ENCODE peak calls at places on chromosome X, in five cellular contexts. C is pancreas, Q is lower lobe of right lung, M is colonic mucosa, W is A549. P is an unnamed sample. For H3K4me1, the result is how much of the 10 kb centered on the place peaks cover.

GRCh38 chrX:1164322-1165288 is 47.8 kb downstream of the CRLF2 start:
- DNase-seq in M (no peak), Q (no peak), C (no peak), W (peak), P (no peak)

GRCh38 chrX:107729558-107730297 is 45.9 kb downstream of the TSC22D3 start:
- DNase-seq in Q (no peak), C (no peak), W (no peak), M (no peak), P (no peak)

GRCh38 chrX:56789518-56790070 is 60.6 kb downstream of the NBDY start:
- DNase-seq in Q (no peak), W (no peak), C (no peak), M (no peak), P (no peak)

GRCh38 chrX:39910651-39911050 is 187.1 kb downstream of the BCOR start:
- DNase-seq in M (no peak), W (no peak), Q (no peak), C (no peak), P (no peak)

GRCh38 chrX:30304866-30305265 is 4.3 kb downstream of the NR0B1 start:
- DNase-seq in C (no peak), W (peak), Q (no peak), M (no peak), P (no peak)

GRCh38 chrX:23386726-23387125 is 52.1 kb downstream of the PTCHD1 start:
- DNase-seq in Q (no peak), C (no peak), W (no peak), M (no peak), P (no peak)

GRCh38 chrX:153824348-153824747 is 6.0 kb downstream of the PDZD4 start:
- DNase-seq in W (no peak), C (no peak), M (no peak), Q (no peak), P (no peak)

GRCh38 chrX:34275710-34276109 is 143.6 kb upstream of the FAM47A start:
- DNase-seq in C (no peak), M (no peak), W (no peak), Q (no peak), P (no peak)

GRCh38 chrX:31708116-31708515 is 636.3 kb upstream of the FTHL17 start:
- DNase-seq in M (no peak), C (no peak), Q (no peak), W (no peak), P (no peak)

GRCh38 chrX:107450823-107451509 is 1.5 kb downstream of the FRMPD3 start:
- DNase-seq in M (no peak), Q (no peak), W (peak), C (no peak), P (peak)

GRCh38 chrX:54043696-54044125 is 562 bp downstream of the PHF8 start:
- DNase-seq in W (no peak), Q (no peak), M (peak), C (peak), P (no peak)

GRCh38 chrX:108516184-108516583 is 76.5 kb downstream of the COL4A5 start:
- DNase-seq in C (no peak), Q (no peak), W (peak), M (no peak), P (no peak)

GRCh38 chrX:154486052-154486395 is 391 bp downstream of the UBL4A start:
- DNase-seq in M (peak), W (no peak), C (peak), Q (no peak), P (no peak)

GRCh38 chrX:39677585-39677984 is 420.2 kb downstream of the BCOR start:
- DNase-seq in M (no peak), W (no peak), Q (no peak), C (no peak), P (no peak)

GRCh38 chrX:19539665-19540064 is 24.4 kb upstream of the MAP3K15 start:
- DNase-seq in Q (no peak), M (no peak), C (no peak), W (no peak), P (no peak)

GRCh38 chrX:1401611-1402430 is 9.9 kb upstream of the SLC25A6 start:
- DNase-seq in C (no peak), W (no peak), M (no peak), Q (peak), P (no peak)

GRCh38 chrX:41027388-41027787 is 57.9 kb upstream of the USP9X start:
- DNase-seq in W (peak), C (no peak), M (no peak), Q (no peak), P (no peak)

GRCh38 chrX:107628662-107629532 is 587 bp downstream of the PRPS1 start:
- DNase-seq in W (peak), Q (peak), M (peak), C (peak), P (peak)

GRCh38 chrX:17414839-17415238 is 39.8 kb downstream of the NHS start:
- DNase-seq in W (no peak), M (peak), C (peak), Q (no peak), P (peak)

GRCh38 chrX:677376-677775 is 46.8 kb downstream of the SHOX start:
- DNase-seq in M (no peak), Q (no peak), C (no peak), W (no peak), P (no peak)

GRCh38 chrX:66018585-66019309 is 21.1 kb downstream of the VSIG4 start:
- DNase-seq in C (no peak), Q (no peak), M (no peak), W (no peak), P (no peak)

GRCh38 chrX:45274576-45274975 is 73.9 kb upstream of the DIPK2B start:
- DNase-seq in Q (no peak), M (no peak), W (no peak), C (no peak), P (no peak)

GRCh38 chrX:68432648-68433047 is 647 bp downstream of the OPHN1 start:
- DNase-seq in M (no peak), W (peak), Q (no peak), C (no peak), P (no peak)

GRCh38 chrX:5051831-5052491 is 1176.7 kb downstream of the NLGN4X start:
- DNase-seq in W (peak), Q (peak), C (peak), M (peak), P (no peak)
- H3K4me3 ChIP-seq in W (no peak), Q (no peak), C (no peak), M (no peak), P (no peak)

DNA sequence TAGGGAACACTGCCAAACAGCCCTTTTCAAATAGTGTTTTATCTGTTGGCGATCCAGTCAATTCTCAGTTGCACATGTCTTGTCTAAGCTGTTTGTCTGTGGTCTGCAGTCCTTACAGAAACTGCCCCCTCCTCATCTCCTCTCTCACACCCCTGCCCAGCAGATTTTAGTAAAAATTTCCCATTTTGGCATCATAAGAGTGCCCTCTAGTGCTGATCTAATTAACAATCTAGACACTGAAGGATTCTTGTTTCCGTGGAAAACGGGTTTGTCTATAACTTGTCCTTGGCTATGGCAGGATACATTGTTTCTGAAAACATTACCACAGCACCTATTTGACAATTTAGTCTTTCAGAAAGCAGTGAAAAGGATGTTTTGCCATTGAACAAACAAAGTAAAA is 227.2 kb upstream of the MBNL3 start:
- DNase-seq in C (no peak), M (no peak), Q (no peak), W (no peak), P (no peak)
- TF ChIP-seq CTCF in C (no peak), M (no peak), Q (no peak), W (peak), P (no peak)

GRCh38 chrX:139267858-139268257 is 262.7 kb upstream of the F9 start:
- DNase-seq in M (no peak), Q (no peak), W (no peak), C (no peak), P (no peak)
- H3K4me1 ChIP-seq in M (under half), Q (under half), W (under half), C (under half), P (under half)

GRCh38 chrX:115591420-115591819 is 30.4 kb downstream of the PLS3 start:
- DNase-seq in Q (no peak), M (no peak), W (no peak), C (no peak), P (no peak)

GRCh38 chrX:115589419-115589818 is 28.4 kb downstream of the PLS3 start:
- DNase-seq in Q (no peak), M (no peak), W (no peak), C (no peak), P (no peak)

GRCh38 chrX:115595049-115595448 is 34.1 kb downstream of the PLS3 start:
- DNase-seq in M (no peak), W (no peak), C (no peak), Q (no peak), P (no peak)

GRCh38 chrX:115591856-115592842 is 31.2 kb downstream of the PLS3 start:
- DNase-seq in Q (no peak), W (no peak), C (no peak), M (no peak), P (no peak)

GRCh38 chrX:115592997-115593734 is 32.2 kb downstream of the PLS3 start:
- DNase-seq in W (no peak), M (no peak), Q (no peak), C (no peak), P (no peak)
- H3K4me3 ChIP-seq in W (no peak), M (no peak), Q (peak), C (no peak), P (no peak)

GRCh38 chrX:131831185-131831520 is 191.9 kb upstream of the STK26 start:
- DNase-seq in C (no peak), Q (no peak), W (no peak), M (no peak), P (no peak)

GRCh38 chrX:131828482-131828881 is 194.6 kb upstream of the STK26 start:
- DNase-seq in C (no peak), M (no peak), W (no peak), Q (no peak), P (no peak)

GRCh38 chrX:131830400-131831184 is 192.5 kb upstream of the STK26 start:
- DNase-seq in Q (peak), C (peak), W (peak), M (peak), P (peak)

GRCh38 chrX:131826572-131826971 is 196.5 kb upstream of the STK26 start:
- DNase-seq in W (no peak), C (no peak), M (no peak), Q (no peak), P (no peak)

DNA sequence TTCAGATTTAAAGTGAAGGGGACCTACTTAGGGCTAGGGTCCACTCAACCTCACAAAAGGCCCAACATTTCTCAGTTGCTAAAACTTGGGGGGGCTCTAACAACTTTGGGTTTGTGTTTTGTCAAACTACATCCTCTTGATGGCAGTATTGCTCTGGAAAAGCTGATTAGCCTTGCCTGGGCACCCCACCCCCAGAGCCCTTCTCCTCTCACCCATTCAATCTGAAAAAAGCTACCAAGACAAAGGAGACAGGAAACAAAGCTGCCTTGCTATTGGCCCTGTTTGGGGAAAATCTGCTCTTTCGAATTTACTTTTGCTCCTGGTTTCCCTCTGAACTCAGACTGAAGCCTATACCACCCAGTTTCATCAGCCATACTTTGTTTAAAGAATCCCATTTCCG is 195.2 kb upstream of the STK26 start:
- DNase-seq in M (no peak), Q (no peak), W (peak), C (no peak), P (peak)
- TF ChIP-seq CTCF in M (no peak), Q (no peak), W (no peak), C (no peak), P (peak)

GRCh38 chrX:12958461-12958860 is 16.4 kb upstream of the TMSB4X start:
- DNase-seq in W (no peak), M (no peak), Q (no peak), C (no peak), P (no peak)
- H3K4me1 ChIP-seq in W (under half), M (under half), Q (under half), C (under half), P (under half)

DNA sequence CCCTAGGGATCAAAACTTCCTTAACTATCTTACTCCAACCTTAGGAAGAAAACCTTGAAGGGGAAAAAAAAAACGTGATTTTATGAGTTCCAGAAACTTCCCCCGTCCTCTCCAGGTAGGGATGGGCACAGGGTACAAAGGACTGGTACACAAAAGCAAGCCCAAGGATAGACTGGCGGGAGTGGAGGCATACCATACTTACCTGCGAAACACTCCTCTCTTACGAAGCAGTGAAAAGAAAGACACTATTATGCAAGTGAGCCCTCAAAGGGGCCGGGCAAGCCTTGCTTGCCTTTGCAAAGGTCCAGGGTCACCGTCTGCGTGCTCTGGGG is 651 bp downstream of the TSPAN6 start:
- DNase-seq in C (no peak), Q (no peak), M (no peak), W (no peak), P (no peak)
- H3K4me3 ChIP-seq in C (peak), Q (peak), M (peak), W (peak), P (peak)

DNA sequence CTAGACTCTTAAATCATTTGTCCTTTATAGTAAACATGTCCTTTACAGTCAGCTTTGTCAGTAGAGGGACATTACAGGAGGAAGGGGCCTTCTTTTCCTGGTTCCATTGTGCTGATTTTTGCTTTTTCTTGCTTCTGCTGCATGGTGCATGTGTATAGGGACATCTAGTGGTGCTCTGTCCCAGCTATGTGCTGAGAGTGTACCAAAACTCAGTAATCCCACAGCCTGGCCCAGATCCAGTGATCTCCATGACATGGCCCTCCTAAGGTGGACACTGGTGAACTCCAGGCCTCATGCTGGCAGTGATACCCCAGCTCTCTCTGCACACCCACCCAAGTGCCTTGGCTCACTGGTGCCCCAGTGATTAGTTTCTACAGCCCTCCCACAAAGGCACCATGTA is 45.2 kb downstream of the MAGEB17 start:
- DNase-seq in W (peak), M (no peak), C (peak), Q (no peak), P (no peak)
- TF ChIP-seq CTCF in W (peak), M (peak), C (no peak), Q (no peak), P (peak)

DNA sequence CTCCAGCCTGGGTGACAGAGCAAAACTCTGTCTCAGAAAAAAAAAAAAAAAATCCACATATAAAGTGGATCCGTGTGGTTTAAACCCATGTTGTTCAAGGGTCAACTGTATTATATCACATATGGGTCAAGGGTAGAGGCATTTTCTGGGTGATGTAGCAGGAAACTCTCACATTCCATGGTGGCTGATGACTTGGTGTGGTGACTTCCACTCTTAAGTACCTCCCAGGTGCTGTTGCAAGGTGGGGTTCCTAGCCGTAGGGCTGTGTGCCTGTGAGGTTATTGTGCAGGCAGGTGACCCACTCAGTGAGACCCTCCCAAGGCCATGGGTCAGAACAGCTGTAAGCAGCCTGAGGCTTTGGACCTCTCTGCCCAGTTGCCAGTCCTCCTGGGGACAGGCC is 17.0 kb downstream of the ELF4 start:
- DNase-seq in Q (no peak), W (no peak), M (no peak), C (no peak), P (no peak)
- H3K4me1 ChIP-seq in Q (under half), W (under half), M (under half), C (under half), P (under half)

DNA sequence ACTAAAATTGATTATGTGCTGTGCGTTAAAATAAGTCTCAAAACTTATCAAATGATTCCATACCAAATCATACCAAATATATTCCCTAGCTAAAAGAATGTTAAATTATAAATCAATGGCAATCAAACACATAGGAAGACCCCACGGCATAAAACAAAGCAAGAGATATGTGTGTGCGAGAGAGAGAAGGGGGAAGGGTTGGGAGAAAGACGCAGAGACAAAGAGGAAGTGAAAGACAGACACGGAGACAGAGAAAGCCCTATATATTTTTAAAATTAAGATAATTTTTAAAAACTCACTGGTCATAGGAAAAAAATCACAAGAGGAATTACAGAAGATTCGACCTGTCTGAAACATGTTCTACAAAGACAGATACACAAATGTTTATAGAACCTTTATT is 371.4 kb downstream of the NLGN4X start:
- DNase-seq in Q (no peak), C (no peak), W (no peak), M (no peak), P (no peak)
- H3K4me3 ChIP-seq in Q (no peak), C (no peak), W (no peak), M (no peak), P (no peak)